ENCODE peak calls at places on chromosomes 4 and X, in eight cellular contexts. J, H, A, Z, T, G, C and F are unnamed samples.

GRCh38 chr4:38983756-38984647 is 48.2 kb downstream of the TMEM156 start:
- DNase-seq in J (no peak), H (no peak), A (no peak), Z (no peak), T (no peak), G (no peak), C (no peak), F (no peak)

GRCh38 chr4:142367326-142368188 is 478.5 kb downstream of the INPP4B start:
- DNase-seq in J (no peak), H (no peak), A (no peak), Z (no peak), T (no peak), G (no peak), C (no peak), F (no peak)

GRCh38 chr4:150890246-150890645 is 124.8 kb downstream of the LRBA start:
- DNase-seq in J (no peak), H (no peak), A (no peak), Z (no peak), T (no peak), G (no peak), C (no peak), F (no peak)

GRCh38 chr4:77021614-77022089 is 54.1 kb downstream of the CCNI start:
- DNase-seq in J (no peak), H (no peak), A (no peak), Z (no peak), T (no peak), G (no peak), C (no peak), F (no peak)

GRCh38 chr4:185283723-185284122 is 74.3 kb downstream of the SNX25 start:
- DNase-seq in J (no peak), H (no peak), A (no peak), Z (no peak), T (no peak), G (no peak), C (no peak), F (no peak)

GRCh38 chr4:37685211-37685725 is 908 bp downstream of the RELL1 start:
- DNase-seq in J (no peak), H (no peak), A (no peak), Z (no peak), T (no peak), G (no peak), C (no peak), F (no peak)

GRCh38 chr4:67632492-67632891 is 68.5 kb downstream of the UBA6 start:
- DNase-seq in J (no peak), H (no peak), A (no peak), Z (no peak), T (no peak), G (no peak), C (no peak), F (no peak)

GRCh38 chr4:94763005-94763404 is 5.2 kb downstream of the BMPR1B start:
- DNase-seq in J (no peak), H (no peak), A (no peak), Z (no peak), T (no peak), G (no peak), C (no peak), F (no peak)

GRCh38 chr4:2465032-2465431 is 3.9 kb upstream of the RNF4 start:
- DNase-seq in J (no peak), H (no peak), A (no peak), Z (no peak), T (no peak), G (no peak), C (no peak), F (no peak)

GRCh38 chrX:1477229-1477628 is 24.5 kb upstream of the ASMTL start:
- DNase-seq in J (no peak), H (no peak), A (no peak), Z (no peak), T (no peak), G (no peak), C (no peak), F (no peak)

GRCh38 chr4:94701606-94702300 is 56.0 kb upstream of the BMPR1B start:
- DNase-seq in J (no peak), H (no peak), A (no peak), Z (no peak), T (no peak), G (no peak), C (no peak), F (no peak)

GRCh38 chrX:79366888-79367749 is at the start of gene ITM2A:
- DNase-seq in J (no peak), H (peak; percentile 44), A (no peak), Z (peak; percentile 38), T (peak; percentile 32), G (peak; percentile 44), C (no peak), F (no peak)

GRCh38 chr4:8542776-8543525 is 37.2 kb upstream of the GPR78 start:
- DNase-seq in J (no peak), H (no peak), A (no peak), Z (peak; percentile 21), T (no peak), G (peak; percentile 11), C (no peak), F (no peak)

GRCh38 chr4:8468746-8469535 is 28.4 kb downstream of the TRMT44 start:
- DNase-seq in J (peak; percentile 85), H (peak; percentile 37), A (peak; percentile 13), Z (peak; percentile 62), T (peak; percentile 40), G (peak; percentile 71), C (no peak), F (no peak)

GRCh38 chr4:99483636-99484035 is 27.2 kb upstream of the C4orf17 start:
- DNase-seq in J (no peak), H (no peak), A (no peak), Z (no peak), T (no peak), G (no peak), C (no peak), F (no peak)

GRCh38 chr4:165440415-165440882 is 61.6 kb downstream of the CPE start:
- DNase-seq in J (no peak), H (no peak), A (no peak), Z (no peak), T (no peak), G (no peak), C (no peak), F (no peak)

GRCh38 chr4:76546282-76547166 is 111.5 kb downstream of the SHROOM3 start:
- DNase-seq in J (no peak), H (no peak), A (no peak), Z (no peak), T (no peak), G (no peak), C (no peak), F (no peak)

GRCh38 chr4:24754586-24754985 is 40.8 kb upstream of the SOD3 start:
- DNase-seq in J (no peak), H (no peak), A (no peak), Z (no peak), T (no peak), G (no peak), C (no peak), F (no peak)

GRCh38 chr4:13654158-13654797 is 26.8 kb upstream of the BOD1L1 start:
- DNase-seq in J (peak; percentile 79), H (peak; percentile 75), A (peak; percentile 64), Z (peak; percentile 77), T (peak; percentile 81), G (peak; percentile 90), C (peak; percentile 39), F (no peak)

GRCh38 chrX:154546354-154547244 is at the start of gene G6PD:
- DNase-seq in J (peak; percentile 96), H (peak; percentile 70), A (peak; percentile 78), Z (no peak), T (peak; percentile 74), G (peak; percentile 87), C (no peak), F (no peak)

GRCh38 chrX:69313622-69314290 is 148.5 kb upstream of the PJA1 start:
- DNase-seq in J (no peak), H (no peak), A (no peak), Z (no peak), T (no peak), G (no peak), C (no peak), F (no peak)

GRCh38 chr4:14835288-14835687 is 167.0 kb upstream of the CPEB2 start:
- DNase-seq in J (no peak), H (no peak), A (no peak), Z (no peak), T (no peak), G (no peak), C (no peak), F (no peak)

GRCh38 chr4:89024051-89024675 is 32.8 kb downstream of the FAM13A start:
- DNase-seq in J (peak; percentile 60), H (peak; percentile 31), A (peak; percentile 78), Z (peak; percentile 44), T (no peak), G (no peak), C (peak; percentile 90), F (no peak)

GRCh38 chr4:87310691-87311335 is 11.9 kb downstream of the HSD17B13 start:
- DNase-seq in J (no peak), H (no peak), A (no peak), Z (no peak), T (no peak), G (no peak), C (no peak), F (no peak)

GRCh38 chr4:81164623-81165416 is 50.2 kb downstream of the PRKG2 start:
- DNase-seq in J (no peak), H (peak; percentile 7), A (no peak), Z (no peak), T (no peak), G (no peak), C (no peak), F (no peak)

GRCh38 chr4:98430708-98431403 is 169.7 kb downstream of the RAP1GDS1 start:
- DNase-seq in J (no peak), H (no peak), A (no peak), Z (no peak), T (no peak), G (no peak), C (no peak), F (no peak)

GRCh38 chr4:187268940-187269339 is 545.3 kb upstream of the FAT1 start:
- DNase-seq in J (no peak), H (no peak), A (no peak), Z (no peak), T (no peak), G (no peak), C (no peak), F (no peak)

GRCh38 chr4:26717332-26717731 is 133.4 kb downstream of the TBC1D19 start:
- DNase-seq in J (no peak), H (no peak), A (no peak), Z (no peak), T (no peak), G (no peak), C (no peak), F (no peak)

GRCh38 chrX:18927558-18927957 is 56.4 kb downstream of the PHKA2 start:
- DNase-seq in J (no peak), H (no peak), A (no peak), Z (no peak), T (no peak), G (no peak), C (no peak), F (no peak)

GRCh38 chr4:177380730-177381287 is 61.4 kb downstream of the AGA start:
- DNase-seq in J (no peak), H (no peak), A (no peak), Z (no peak), T (no peak), G (no peak), C (no peak), F (no peak)

GRCh38 chrX:10922158-10922557 is 189.0 kb upstream of the HCCS start:
- DNase-seq in J (no peak), H (no peak), A (no peak), Z (no peak), T (no peak), G (no peak), C (no peak), F (no peak)

GRCh38 chr4:71268156-71268555 is 70.7 kb upstream of the SLC4A4 start:
- DNase-seq in J (no peak), H (no peak), A (no peak), Z (no peak), T (no peak), G (no peak), C (no peak), F (no peak)

GRCh38 chr4:95381843-95382580 is 166.8 kb downstream of the UNC5C start:
- DNase-seq in J (no peak), H (no peak), A (no peak), Z (no peak), T (no peak), G (no peak), C (no peak), F (no peak)

GRCh38 chr4:111630705-111631104 is 514.5 kb upstream of the FAM241A start:
- DNase-seq in J (peak; percentile 36), H (no peak), A (peak; percentile 44), Z (no peak), T (no peak), G (no peak), C (no peak), F (no peak)